ENCODE peak calls at places on chromosome 19, in nine cellular contexts. T is upper lobe of right lung; V is uterus; E is left ventricle myocardium inferior; F is RWPE1; R is AG04450; I is CD8-positive, alpha-beta T cell; C is heart right ventricle; O is psoas muscle. B is an unnamed sample.

GRCh38 chr19:40954573-40954972 is 36.5 kb upstream of the CYP2B6 start:
- DNase-seq in V (no peak), R (no peak), I (no peak), F (no peak), E (no peak), O (no peak), T (no peak), C (no peak), B (no peak)

GRCh38 chr19:30670011-30670329 is 297.8 kb downstream of the ZNF536 start:
- DNase-seq in E (no peak), V (peak; percentile 74), I (no peak), O (no peak), F (no peak), T (no peak), R (no peak), C (no peak), B (peak; percentile 48)

GRCh38 chr19:12800873-12801465 is 631 bp downstream of the PRDX2 start:
- DNase-seq in V (no peak), R (no peak), I (no peak), C (no peak), O (peak; percentile 48), F (no peak), T (no peak), E (no peak), B (peak; percentile 74)

GRCh38 chr19:42038675-42039074 is 31.3 kb downstream of the GRIK5 start:
- DNase-seq in E (peak; percentile 73), C (peak; percentile 81), V (no peak), F (no peak), R (no peak), I (no peak), O (no peak), T (no peak), B (peak; percentile 78)

GRCh38 chr19:8141726-8142524 is 7.5 kb downstream of the FBN3 start:
- DNase-seq in E (no peak), I (no peak), O (no peak), C (no peak), F (no peak), R (no peak), V (no peak), T (no peak), B (no peak)

GRCh38 chr19:14519860-14520407 is 1.7 kb upstream of the DNAJB1 start:
- DNase-seq in F (no peak), R (no peak), I (no peak), E (no peak), C (no peak), O (no peak), V (no peak), T (no peak), B (no peak)

GRCh38 chr19:10518444-10519361 is 1.5 kb upstream of the S1PR5 start:
- DNase-seq in F (no peak), T (no peak), R (no peak), C (peak; percentile 11), V (no peak), O (no peak), E (no peak), I (peak; percentile 56), B (no peak)

GRCh38 chr19:19774354-19775033 is 41.6 kb upstream of the ZNF14 start:
- DNase-seq in O (no peak), I (no peak), E (no peak), F (no peak), V (no peak), T (no peak), C (no peak), R (no peak), B (no peak)

GRCh38 chr19:11530432-11530831 is 1.5 kb upstream of the ECSIT start:
- DNase-seq in E (peak; percentile 77), C (peak; percentile 78), O (peak; percentile 70), V (peak; percentile 79), I (no peak), T (peak; percentile 87), R (peak; percentile 41), F (peak; percentile 84), B (peak; percentile 89)

GRCh38 chr19:39871886-39872866 is 26.0 kb upstream of the FBL start:
- DNase-seq in T (no peak), O (no peak), E (no peak), V (no peak), C (no peak), I (no peak), R (no peak), F (no peak), B (no peak)

GRCh38 chr19:42965204-42965603 is 28.2 kb upstream of the PSG7 start:
- DNase-seq in O (no peak), I (no peak), T (no peak), V (no peak), R (peak; percentile 30), C (no peak), E (no peak), F (peak; percentile 45), B (no peak)

GRCh38 chr19:31548941-31549340 is 199.7 kb upstream of the TSHZ3 start:
- DNase-seq in I (no peak), O (no peak), T (no peak), C (no peak), R (peak; percentile 11), F (no peak), E (peak; percentile 18), V (no peak), B (peak; percentile 56)

GRCh38 chr19:38035515-38036495 is 128.8 kb downstream of the SIPA1L3 start:
- DNase-seq in I (no peak), O (no peak), C (no peak), T (no peak), V (no peak), R (no peak), F (no peak), E (no peak), B (peak; percentile 65)

GRCh38 chr19:2720777-2721569 is at the start of gene DIRAS1:
- DNase-seq in T (no peak), E (no peak), F (no peak), C (no peak), V (no peak), R (no peak), I (no peak), O (no peak), B (no peak)

GRCh38 chr19:5891938-5892771 is 11.4 kb downstream of the NDUFA11 start:
- DNase-seq in V (no peak), T (no peak), C (no peak), O (no peak), R (no peak), I (no peak), F (no peak), E (no peak), B (peak; percentile 83)

GRCh38 chr19:6161271-6161850 is 25.9 kb downstream of the ACSBG2 start:
- DNase-seq in O (peak; percentile 23), F (peak; percentile 43), V (peak; percentile 58), C (peak; percentile 63), T (peak; percentile 67), E (no peak), R (no peak), I (no peak), B (peak; percentile 50)

GRCh38 chr19:10100163-10100785 is 2.2 kb downstream of the ANGPTL6 start:
- DNase-seq in R (no peak), E (no peak), V (no peak), F (no peak), O (no peak), C (no peak), T (no peak), I (no peak), B (no peak)

GRCh38 chr19:7988307-7988706 is 17.1 kb downstream of the ELAVL1 start:
- DNase-seq in F (peak; percentile 55), T (no peak), I (no peak), R (no peak), E (no peak), V (no peak), O (no peak), C (no peak), B (no peak)

GRCh38 chr19:40613669-40614594 is 12.8 kb downstream of the LTBP4 start:
- DNase-seq in C (peak; percentile 82), O (peak; percentile 69), V (peak; percentile 88), R (peak; percentile 67), T (peak; percentile 92), E (peak; percentile 82), I (peak; percentile 87), F (peak; percentile 84), B (peak; percentile 91)

GRCh38 chr19:15464394-15465385 is at the start of gene RASAL3:
- DNase-seq in C (no peak), E (no peak), V (no peak), F (no peak), R (no peak), I (peak; percentile 87), O (no peak), T (no peak), B (peak; percentile 61)

GRCh38 chr19:56105090-56105701 is 15.9 kb downstream of the ZNF787 start:
- DNase-seq in R (no peak), V (peak; percentile 82), C (peak; percentile 51), E (peak; percentile 63), T (peak; percentile 92), I (peak; percentile 67), F (no peak), O (peak; percentile 72), B (peak; percentile 70)

GRCh38 chr19:41425174-41426115 is 1.7 kb downstream of the B3GNT8 start:
- DNase-seq in V (no peak), I (no peak), E (no peak), R (no peak), T (no peak), O (no peak), C (no peak), F (no peak), B (no peak)

GRCh38 chr19:48797103-48797502 is 13.7 kb downstream of the BCAT2 start:
- DNase-seq in V (no peak), I (no peak), T (no peak), F (no peak), C (no peak), O (no peak), E (no peak), R (no peak), B (no peak)
- H3K27ac ChIP-seq in V (no peak overlapping the region), I (no peak overlapping the region), T (no peak overlapping the region), F (peak overlapping the region; percentile 86), C (no peak overlapping the region), O (no peak overlapping the region), E (no peak overlapping the region), R (no peak overlapping the region), B (no peak overlapping the region)

GRCh38 chr19:45037393-45038169 is 1.3 kb upstream of the CLASRP start:
- DNase-seq in V (no peak), R (no peak), C (no peak), F (no peak), E (no peak), O (no peak), I (no peak), T (no peak), B (no peak)
- H3K27ac ChIP-seq in V (no peak overlapping the region), R (no peak overlapping the region), C (no peak overlapping the region), F (peak overlapping the region; percentile 90), E (no peak overlapping the region), O (no peak overlapping the region), I (no peak overlapping the region), T (no peak overlapping the region), B (no peak overlapping the region)

DNA sequence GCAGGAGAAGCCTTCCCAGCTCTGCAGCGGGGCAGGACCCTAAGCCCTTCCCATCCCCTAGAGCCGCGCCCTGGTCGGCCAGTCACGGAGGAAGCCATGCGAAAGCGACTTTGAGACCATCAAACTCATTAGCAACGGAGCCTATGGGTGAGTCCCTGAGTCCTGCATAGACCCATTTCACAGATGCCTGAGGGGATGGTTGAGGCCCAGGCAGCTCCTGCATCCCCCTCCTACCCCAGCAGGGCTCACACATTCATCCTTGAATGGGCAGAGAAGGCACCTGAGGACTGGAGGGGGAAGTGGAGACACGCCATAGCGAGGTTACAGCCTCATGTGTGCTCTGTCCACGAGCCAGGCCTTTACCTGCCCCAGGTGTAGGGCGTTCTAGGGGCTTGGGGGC is 24.2 kb upstream of the PIK3R2 start:
- DNase-seq in R (no peak), F (no peak), O (no peak), C (no peak), T (no peak), I (no peak), E (no peak), V (no peak), B (no peak)
- H3K27ac ChIP-seq in R (no peak overlapping the region), F (peak overlapping the region; percentile 29), O (no peak overlapping the region), C (no peak overlapping the region), T (no peak overlapping the region), I (no peak overlapping the region), E (no peak overlapping the region), V (no peak overlapping the region), B (no peak overlapping the region)

GRCh38 chr19:4108767-4109625 is 14.9 kb downstream of the MAP2K2 start:
- DNase-seq in T (no peak), V (no peak), R (no peak), C (no peak), F (no peak), I (peak; percentile 89), E (no peak), O (no peak), B (no peak)
- H3K27ac ChIP-seq in T (no peak overlapping the region), V (no peak overlapping the region), R (no peak overlapping the region), C (no peak overlapping the region), F (no peak overlapping the region), I (peak overlapping the region; percentile 74), E (no peak overlapping the region), O (no peak overlapping the region), B (no peak overlapping the region)

B was measured in right cardiac atrium.